ENCODE peak calls at places on chromosomes 1 and 21, in ten cellular contexts. One of them, this sample, is unnamed.
A peak's percentile ranks its signal among the peaks of the same experiment; 100 is the strongest.

GRCh38 chr1:15452216-15452615 is 4.3 kb upstream of the CELA2A start:
- DNase-seq in pancreas: peak; percentile 78
- DNase-seq in Peyer's patch: no peak
- DNase-seq in thoracic aorta: no peak
- DNase-seq in prostate gland: no peak
- DNase-seq in fibroblast of lung: no peak
- DNase-seq in PC-3: peak; percentile 11
- DNase-seq in kidney epithelial cell: no peak
- DNase-seq in endodermal cell: no peak
- DNase-seq in neural progenitor cell: no peak
- DNase-seq in this sample: no peak

GRCh38 chr1:2796890-2797740 is 4.4 kb downstream of the TTC34 start:
- DNase-seq in pancreas: peak; percentile 32
- DNase-seq in Peyer's patch: no peak
- DNase-seq in thoracic aorta: no peak
- DNase-seq in prostate gland: no peak
- DNase-seq in fibroblast of lung: no peak
- DNase-seq in PC-3: no peak
- DNase-seq in kidney epithelial cell: no peak
- DNase-seq in endodermal cell: no peak
- DNase-seq in neural progenitor cell: no peak
- DNase-seq in this sample: no peak

GRCh38 chr1:97603776-97604175 is 317.1 kb downstream of the DPYD start:
- DNase-seq in pancreas: no peak
- DNase-seq in Peyer's patch: no peak
- DNase-seq in thoracic aorta: no peak
- DNase-seq in prostate gland: no peak
- DNase-seq in fibroblast of lung: peak; percentile 54
- DNase-seq in PC-3: no peak
- DNase-seq in kidney epithelial cell: no peak
- DNase-seq in endodermal cell: no peak
- DNase-seq in neural progenitor cell: no peak
- DNase-seq in this sample: peak; percentile 6

GRCh38 chr1:164780863-164781262 is 221.9 kb downstream of the PBX1 start:
- DNase-seq in pancreas: no peak
- DNase-seq in Peyer's patch: no peak
- DNase-seq in thoracic aorta: no peak
- DNase-seq in prostate gland: no peak
- DNase-seq in fibroblast of lung: peak; percentile 92
- DNase-seq in PC-3: peak; percentile 39
- DNase-seq in kidney epithelial cell: peak; percentile 67
- DNase-seq in endodermal cell: no peak
- DNase-seq in neural progenitor cell: no peak
- DNase-seq in this sample: no peak

GRCh38 chr1:6353948-6354658 is 39.5 kb downstream of the ACOT7 start:
- DNase-seq in pancreas: peak; percentile 82
- DNase-seq in Peyer's patch: peak; percentile 81
- DNase-seq in thoracic aorta: no peak
- DNase-seq in prostate gland: no peak
- DNase-seq in fibroblast of lung: no peak
- DNase-seq in PC-3: peak; percentile 48
- DNase-seq in kidney epithelial cell: no peak
- DNase-seq in endodermal cell: no peak
- DNase-seq in neural progenitor cell: no peak
- DNase-seq in this sample: no peak

GRCh38 chr1:209601809-209602657 is 18.5 kb downstream of the CAMK1G start:
- DNase-seq in pancreas: no peak
- DNase-seq in Peyer's patch: no peak
- DNase-seq in thoracic aorta: no peak
- DNase-seq in prostate gland: peak; percentile 22
- DNase-seq in fibroblast of lung: peak; percentile 20
- DNase-seq in PC-3: peak; percentile 78
- DNase-seq in kidney epithelial cell: no peak
- DNase-seq in endodermal cell: peak; percentile 68
- DNase-seq in neural progenitor cell: peak; percentile 47
- DNase-seq in this sample: no peak

GRCh38 chr1:3533051-3534048 is 78.0 kb downstream of the MEGF6 start:
- DNase-seq in pancreas: no peak
- DNase-seq in Peyer's patch: no peak
- DNase-seq in thoracic aorta: no peak
- DNase-seq in prostate gland: peak; percentile 62
- DNase-seq in fibroblast of lung: no peak
- DNase-seq in PC-3: no peak
- DNase-seq in kidney epithelial cell: no peak
- DNase-seq in endodermal cell: peak; percentile 82
- DNase-seq in neural progenitor cell: peak; percentile 57
- DNase-seq in this sample: no peak

GRCh38 chr1:29332204-29332603 is 95.9 kb downstream of the PTPRU start:
- DNase-seq in pancreas: no peak
- DNase-seq in Peyer's patch: no peak
- DNase-seq in thoracic aorta: no peak
- DNase-seq in prostate gland: no peak
- DNase-seq in fibroblast of lung: peak; percentile 18
- DNase-seq in PC-3: peak; percentile 60
- DNase-seq in kidney epithelial cell: no peak
- DNase-seq in endodermal cell: peak; percentile 90
- DNase-seq in neural progenitor cell: peak; percentile 74
- DNase-seq in this sample: no peak

GRCh38 chr1:50970927-50971582 is 1.0 kb downstream of the CDKN2C start:
- DNase-seq in pancreas: no peak
- DNase-seq in Peyer's patch: no peak
- DNase-seq in thoracic aorta: no peak
- DNase-seq in prostate gland: no peak
- DNase-seq in fibroblast of lung: no peak
- DNase-seq in PC-3: peak; percentile 44
- DNase-seq in kidney epithelial cell: no peak
- DNase-seq in endodermal cell: no peak
- DNase-seq in neural progenitor cell: no peak
- DNase-seq in this sample: no peak

GRCh38 chr1:50973255-50973654 is 3.2 kb downstream of the CDKN2C start:
- DNase-seq in pancreas: no peak
- DNase-seq in Peyer's patch: no peak
- DNase-seq in thoracic aorta: no peak
- DNase-seq in prostate gland: no peak
- DNase-seq in fibroblast of lung: no peak
- DNase-seq in PC-3: no peak
- DNase-seq in kidney epithelial cell: no peak
- DNase-seq in endodermal cell: no peak
- DNase-seq in neural progenitor cell: no peak
- DNase-seq in this sample: no peak

GRCh38 chr1:50973875-50974617 is 4.0 kb downstream of the CDKN2C start:
- DNase-seq in pancreas: no peak
- DNase-seq in Peyer's patch: no peak
- DNase-seq in thoracic aorta: no peak
- DNase-seq in prostate gland: no peak
- DNase-seq in fibroblast of lung: no peak
- DNase-seq in PC-3: peak; percentile 57
- DNase-seq in kidney epithelial cell: no peak
- DNase-seq in endodermal cell: peak; percentile 53
- DNase-seq in neural progenitor cell: peak; percentile 60
- DNase-seq in this sample: no peak

GRCh38 chr1:50971748-50972305 is 1.8 kb downstream of the CDKN2C start:
- DNase-seq in pancreas: no peak
- DNase-seq in Peyer's patch: no peak
- DNase-seq in thoracic aorta: no peak
- DNase-seq in prostate gland: no peak
- DNase-seq in fibroblast of lung: no peak
- DNase-seq in PC-3: peak; percentile 23
- DNase-seq in kidney epithelial cell: no peak
- DNase-seq in endodermal cell: no peak
- DNase-seq in neural progenitor cell: no peak
- DNase-seq in this sample: peak; percentile 29

DNA sequence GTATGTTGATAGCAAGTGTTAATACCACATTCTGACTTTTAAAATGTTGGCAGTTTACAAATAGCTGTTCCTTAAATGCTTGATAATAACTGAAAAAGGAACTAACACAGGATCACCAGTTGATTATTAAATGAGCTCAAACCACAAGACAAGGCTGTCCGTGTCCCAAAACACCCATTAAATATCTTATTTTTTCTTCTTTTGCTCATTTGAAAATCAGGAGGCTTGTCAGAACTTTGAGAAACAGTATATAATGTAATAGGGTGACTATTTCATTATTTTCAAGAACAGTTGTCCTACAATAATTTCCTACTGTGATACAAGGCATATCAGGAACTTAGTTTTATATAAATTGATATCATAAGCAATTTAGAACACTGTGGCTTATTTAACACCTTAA is 2.7 kb downstream of the CDKN2C start:
- DNase-seq in pancreas: no peak
- DNase-seq in Peyer's patch: no peak
- DNase-seq in thoracic aorta: no peak
- DNase-seq in prostate gland: no peak
- DNase-seq in fibroblast of lung: no peak
- DNase-seq in PC-3: no peak
- DNase-seq in kidney epithelial cell: no peak
- DNase-seq in endodermal cell: no peak
- DNase-seq in neural progenitor cell: no peak
- DNase-seq in this sample: no peak
- H3K4me3 ChIP-seq in pancreas: no peak overlapping the region
- H3K4me3 ChIP-seq in Peyer's patch: no peak overlapping the region
- H3K4me3 ChIP-seq in thoracic aorta: peak overlapping the region; percentile 45
- H3K4me3 ChIP-seq in prostate gland: no peak overlapping the region
- H3K4me3 ChIP-seq in fibroblast of lung: peak overlapping the region; percentile 35
- H3K4me3 ChIP-seq in PC-3: peak overlapping the region; percentile 93
- H3K4me3 ChIP-seq in kidney epithelial cell: no peak overlapping the region
- H3K4me3 ChIP-seq in endodermal cell: no peak overlapping the region
- H3K4me3 ChIP-seq in neural progenitor cell: no peak overlapping the region
- H3K4me3 ChIP-seq in this sample: peak overlapping the region; percentile 16

GRCh38 chr21:46264690-46265144 is 20.7 kb downstream of the MCM3AP start:
- DNase-seq in pancreas: no peak
- DNase-seq in Peyer's patch: no peak
- DNase-seq in thoracic aorta: no peak
- DNase-seq in prostate gland: no peak
- DNase-seq in fibroblast of lung: no peak
- DNase-seq in PC-3: no peak
- DNase-seq in kidney epithelial cell: no peak
- DNase-seq in endodermal cell: no peak
- DNase-seq in neural progenitor cell: no peak
- DNase-seq in this sample: no peak
- H3K36me3 ChIP-seq in pancreas: no peaks in the 10 kb centered on the region
- H3K36me3 ChIP-seq in Peyer's patch: no peaks in the 10 kb centered on the region
- H3K36me3 ChIP-seq in thoracic aorta: peaks cover 70% of the 10 kb centered on the region
- H3K36me3 ChIP-seq in prostate gland: peaks cover 21% of the 10 kb centered on the region
- H3K36me3 ChIP-seq in fibroblast of lung: peaks cover 34% of the 10 kb centered on the region
- H3K36me3 ChIP-seq in PC-3: peaks cover 58% of the 10 kb centered on the region
- H3K36me3 ChIP-seq in kidney epithelial cell: peaks cover 5% of the 10 kb centered on the region
- H3K36me3 ChIP-seq in endodermal cell: peaks cover 83% of the 10 kb centered on the region
- H3K36me3 ChIP-seq in neural progenitor cell: no peaks in the 10 kb centered on the region
- H3K36me3 ChIP-seq in this sample: peaks cover 39% of the 10 kb centered on the region

GRCh38 chr1:53134961-53135734 is 7.3 kb downstream of the SLC1A7 start:
- DNase-seq in pancreas: no peak
- DNase-seq in Peyer's patch: peak; percentile 59
- DNase-seq in thoracic aorta: no peak
- DNase-seq in prostate gland: no peak
- DNase-seq in fibroblast of lung: peak; percentile 87
- DNase-seq in PC-3: no peak
- DNase-seq in kidney epithelial cell: no peak
- DNase-seq in endodermal cell: peak; percentile 41
- DNase-seq in neural progenitor cell: no peak
- DNase-seq in this sample: no peak

GRCh38 chr1:53137729-53138128 is 4.7 kb downstream of the SLC1A7 start:
- DNase-seq in pancreas: no peak
- DNase-seq in Peyer's patch: no peak
- DNase-seq in thoracic aorta: no peak
- DNase-seq in prostate gland: no peak
- DNase-seq in fibroblast of lung: no peak
- DNase-seq in PC-3: no peak
- DNase-seq in kidney epithelial cell: no peak
- DNase-seq in endodermal cell: peak; percentile 47
- DNase-seq in neural progenitor cell: no peak
- DNase-seq in this sample: no peak

GRCh38 chr1:53133261-53134041 is 9.0 kb downstream of the SLC1A7 start:
- DNase-seq in pancreas: no peak
- DNase-seq in Peyer's patch: peak; percentile 21
- DNase-seq in thoracic aorta: no peak
- DNase-seq in prostate gland: no peak
- DNase-seq in fibroblast of lung: no peak
- DNase-seq in PC-3: no peak
- DNase-seq in kidney epithelial cell: no peak
- DNase-seq in endodermal cell: peak; percentile 40
- DNase-seq in neural progenitor cell: no peak
- DNase-seq in this sample: no peak

GRCh38 chr1:53134042-53134485 is 8.4 kb downstream of the SLC1A7 start:
- DNase-seq in pancreas: no peak
- DNase-seq in Peyer's patch: peak; percentile 16
- DNase-seq in thoracic aorta: no peak
- DNase-seq in prostate gland: no peak
- DNase-seq in fibroblast of lung: no peak
- DNase-seq in PC-3: no peak
- DNase-seq in kidney epithelial cell: no peak
- DNase-seq in endodermal cell: peak; percentile 24
- DNase-seq in neural progenitor cell: no peak
- DNase-seq in this sample: no peak

GRCh38 chr1:53135735-53136114 is 6.7 kb downstream of the SLC1A7 start:
- DNase-seq in pancreas: no peak
- DNase-seq in Peyer's patch: no peak
- DNase-seq in thoracic aorta: no peak
- DNase-seq in prostate gland: no peak
- DNase-seq in fibroblast of lung: peak; percentile 97
- DNase-seq in PC-3: peak; percentile 28
- DNase-seq in kidney epithelial cell: peak; percentile 57
- DNase-seq in endodermal cell: no peak
- DNase-seq in neural progenitor cell: no peak
- DNase-seq in this sample: no peak
- H3K4me3 ChIP-seq in pancreas: no peak overlapping the region
- H3K4me3 ChIP-seq in Peyer's patch: no peak overlapping the region
- H3K4me3 ChIP-seq in thoracic aorta: peak overlapping the region; percentile 20
- H3K4me3 ChIP-seq in prostate gland: no peak overlapping the region
- H3K4me3 ChIP-seq in fibroblast of lung: no peak overlapping the region
- H3K4me3 ChIP-seq in PC-3: no peak overlapping the region
- H3K4me3 ChIP-seq in kidney epithelial cell: no peak overlapping the region
- H3K4me3 ChIP-seq in endodermal cell: no peak overlapping the region
- H3K4me3 ChIP-seq in neural progenitor cell: no peak overlapping the region
- H3K4me3 ChIP-seq in this sample: no peak overlapping the region

DNA sequence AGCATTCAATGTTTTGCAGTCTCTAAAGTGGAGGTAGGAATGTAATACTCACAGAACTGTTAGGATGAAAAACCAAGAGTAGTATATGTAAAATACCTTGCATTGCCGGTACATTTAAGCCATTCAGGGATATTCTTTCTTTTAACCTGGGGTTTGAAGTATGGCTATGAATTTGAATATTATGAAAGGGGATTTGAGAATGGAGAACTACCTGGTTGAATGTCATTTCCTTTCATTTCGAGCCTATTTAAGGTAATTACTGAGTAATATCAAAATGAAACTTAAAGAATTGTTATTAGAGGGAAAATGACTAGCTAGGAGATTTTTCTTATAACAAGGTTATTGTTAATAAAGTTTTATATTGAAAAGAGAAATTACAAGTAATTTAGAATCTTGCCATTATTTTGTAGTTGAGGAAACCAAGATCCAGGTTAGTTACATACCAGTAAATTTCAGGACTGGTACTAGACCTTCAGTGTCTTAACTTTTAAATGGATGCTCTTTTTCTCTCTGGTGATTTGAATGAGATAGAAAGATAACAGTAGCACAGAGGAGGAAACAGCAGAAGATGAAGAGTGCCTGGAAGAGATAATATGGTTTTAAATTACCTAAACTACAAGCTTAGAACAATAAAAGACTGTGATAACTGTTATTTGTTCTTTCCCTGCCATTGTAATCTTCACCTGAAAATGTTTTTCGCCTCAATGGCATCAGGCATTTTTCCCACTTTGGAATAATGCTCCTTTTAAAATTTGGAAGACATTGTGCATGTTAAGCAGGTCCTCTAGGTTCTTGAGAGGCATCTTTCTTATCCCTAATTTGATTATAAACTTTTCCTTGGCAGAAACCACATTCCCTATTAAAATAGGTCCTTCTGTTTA is 103.2 kb downstream of the PKN2 start:
- DNase-seq in pancreas: no peak
- DNase-seq in Peyer's patch: no peak
- DNase-seq in thoracic aorta: no peak
- DNase-seq in prostate gland: no peak
- DNase-seq in fibroblast of lung: no peak
- DNase-seq in PC-3: no peak
- DNase-seq in kidney epithelial cell: no peak
- DNase-seq in endodermal cell: no peak
- DNase-seq in neural progenitor cell: no peak
- DNase-seq in this sample: peak; percentile 21
- H3K36me3 ChIP-seq in pancreas: no peaks in the 10 kb centered on the region
- H3K36me3 ChIP-seq in Peyer's patch: no peaks in the 10 kb centered on the region
- H3K36me3 ChIP-seq in thoracic aorta: peaks cover 7% of the 10 kb centered on the region
- H3K36me3 ChIP-seq in prostate gland: no peaks in the 10 kb centered on the region
- H3K36me3 ChIP-seq in fibroblast of lung: no peaks in the 10 kb centered on the region
- H3K36me3 ChIP-seq in PC-3: peaks cover 13% of the 10 kb centered on the region
- H3K36me3 ChIP-seq in kidney epithelial cell: no peaks in the 10 kb centered on the region
- H3K36me3 ChIP-seq in endodermal cell: peaks cover 73% of the 10 kb centered on the region
- H3K36me3 ChIP-seq in neural progenitor cell: peaks cover 18% of the 10 kb centered on the region
- H3K36me3 ChIP-seq in this sample: peaks cover 1% of the 10 kb centered on the region

This sample was measured in GM06990.